ENCODE peak calls at places on chromosomes 13 and 19, in five cellular contexts. I is H1, Z is spleen, B is GM23338, Q is SK-N-SH. Y is an unnamed sample.

GRCh38 chr19:21569497-21569870 is 64.1 kb downstream of the ZNF429 start:
- DNase-seq in Q (no peak), B (no peak), Z (no peak), I (no peak), Y (peak)

GRCh38 chr19:1222394-1222793 is 15.4 kb downstream of the CBARP start:
- DNase-seq in I (no peak), B (no peak), Q (peak), Z (no peak), Y (no peak)

GRCh38 chr13:83153833-83154232 is 728.4 kb downstream of the SLITRK1 start:
- DNase-seq in Z (no peak), I (no peak), Q (no peak), B (no peak), Y (no peak)

GRCh38 chr19:52171321-52172169 is at the start of gene ZNF836:
- DNase-seq in B (peak), Z (peak), I (peak), Q (peak), Y (peak)

GRCh38 chr19:3284759-3285646 is 60.5 kb downstream of the CELF5 start:
- DNase-seq in Q (peak), Z (no peak), B (peak), I (peak), Y (peak)

GRCh38 chr13:113245858-113246791 is 36.7 kb downstream of the CUL4A start:
- DNase-seq in I (no peak), B (peak), Z (no peak), Q (no peak), Y (peak)

GRCh38 chr13:111577956-111578595 is 257.6 kb downstream of the TEX29 start:
- DNase-seq in I (no peak), Z (peak), B (no peak), Q (no peak), Y (no peak)

GRCh38 chr19:30149300-30149699 is 207.3 kb downstream of the URI1 start:
- DNase-seq in Q (no peak), Z (no peak), I (no peak), B (no peak), Y (no peak)

GRCh38 chr19:48368942-48369341 is 4.8 kb downstream of the SYNGR4 start:
- DNase-seq in Z (no peak), I (no peak), B (no peak), Q (no peak), Y (no peak)

GRCh38 chr19:8302357-8302691 is 5.8 kb downstream of the CD320 start:
- DNase-seq in Z (peak), B (no peak), I (no peak), Q (no peak), Y (peak)

GRCh38 chr13:93416943-93417342 is 190.3 kb downstream of the GPC6 start:
- DNase-seq in B (no peak), Q (no peak), I (no peak), Z (no peak), Y (no peak)

GRCh38 chr19:40605201-40605971 is 4.2 kb downstream of the LTBP4 start:
- DNase-seq in Q (peak), I (no peak), Z (peak), B (peak), Y (peak)

GRCh38 chr19:5155586-5156210 is 184.9 kb downstream of the PTPRS start:
- DNase-seq in Z (peak), B (no peak), I (no peak), Q (peak), Y (no peak)

GRCh38 chr13:24267283-24267682 is 42.1 kb upstream of the C1QTNF9 start:
- DNase-seq in Q (no peak), Z (no peak), B (no peak), I (no peak), Y (no peak)

GRCh38 chr19:33731886-33732285 is 64.8 kb upstream of the KCTD15 start:
- DNase-seq in B (no peak), Z (peak), Q (no peak), I (no peak), Y (no peak)

GRCh38 chr19:18896421-18896841 is 473 bp upstream of the CERS1 start:
- DNase-seq in Z (peak), I (no peak), B (peak), Q (peak), Y (no peak)

GRCh38 chr13:92657565-92657964 is 569.0 kb upstream of the GPC6 start:
- DNase-seq in Q (no peak), I (no peak), B (no peak), Z (no peak), Y (no peak)

GRCh38 chr19:12779162-12779993 is 4.0 kb upstream of the HOOK2 start:
- DNase-seq in Q (peak), B (peak), I (no peak), Z (peak), Y (peak)

GRCh38 chr19:1449467-1450442 is at the start of gene APC2:
- DNase-seq in B (peak), Q (peak), I (no peak), Z (no peak), Y (no peak)

GRCh38 chr13:30700364-30700763 is 35.0 kb upstream of the ALOX5AP start:
- DNase-seq in I (no peak), B (no peak), Z (no peak), Q (no peak), Y (no peak)

GRCh38 chr13:95643814-95644598 is 500 bp downstream of the DZIP1 start:
- DNase-seq in Q (peak), Z (peak), I (no peak), B (peak), Y (peak)

GRCh38 chr19:12721656-12722565 is 1.8 kb downstream of the TNPO2 start:
- DNase-seq in Q (peak), I (peak), Z (peak), B (peak), Y (peak)

GRCh38 chr19:40424637-40425449 is 949 bp downstream of the SERTAD1 start:
- DNase-seq in B (peak), Z (peak), Q (no peak), I (no peak), Y (peak)

GRCh38 chr19:54325194-54325621 is 12.2 kb upstream of the LILRA5 start:
- DNase-seq in B (peak), Z (no peak), Q (peak), I (no peak), Y (no peak)

GRCh38 chr19:44728178-44728577 is 20.3 kb upstream of the BCL3 start:
- DNase-seq in Q (no peak), I (no peak), B (no peak), Z (no peak), Y (no peak)

GRCh38 chr19:16376241-16376640 is 51.6 kb downstream of the KLF2 start:
- DNase-seq in Q (no peak), Z (peak), B (no peak), I (no peak), Y (no peak)

DNA sequence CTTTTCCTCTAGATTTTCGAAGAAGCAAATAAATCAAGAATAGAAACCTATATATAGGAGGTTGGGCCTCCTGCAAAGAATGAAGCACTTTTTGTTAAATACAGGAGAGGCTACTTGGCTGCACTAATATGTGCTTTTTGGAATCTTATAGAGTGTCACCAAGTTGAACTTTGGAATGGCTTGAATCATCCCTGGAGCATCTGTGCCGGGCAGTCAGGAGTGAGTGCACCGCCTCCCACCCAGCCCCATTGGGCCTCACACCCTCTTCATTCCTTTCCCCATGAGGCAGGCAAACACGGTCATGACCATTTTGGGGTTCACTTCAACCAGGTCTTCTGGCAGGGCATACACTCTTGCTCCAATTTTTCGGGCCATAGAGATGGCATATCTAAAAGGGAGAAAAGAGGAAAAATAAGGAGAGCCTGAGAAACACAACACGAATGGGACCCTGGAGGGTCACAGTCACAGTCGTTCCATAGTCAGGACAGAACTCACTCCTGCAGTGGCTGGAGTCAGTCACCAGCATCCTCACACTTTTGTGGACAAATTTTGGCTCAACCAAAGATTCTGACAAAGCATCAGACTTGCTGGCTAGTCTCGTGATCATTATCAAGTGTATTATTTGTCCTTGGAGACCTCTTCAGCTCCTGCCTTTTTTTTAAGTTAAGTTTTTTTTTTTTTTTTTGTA is 22.6 kb upstream of the CPB2 start:
- DNase-seq in Q (no peak), B (no peak), I (no peak), Z (no peak), Y (no peak)
- TF ChIP-seq POLR2AphosphoS5 in Q (no peak), B (no peak), I (no peak), Z (no peak), Y (no peak)

GRCh38 chr13:72023895-72024294 is 156.9 kb upstream of the DACH1 start:
- DNase-seq in I (no peak), Q (no peak), Z (no peak), B (no peak), Y (no peak)

GRCh38 chr13:72029981-72030380 is 163.0 kb upstream of the DACH1 start:
- DNase-seq in Q (no peak), B (no peak), Z (no peak), I (no peak), Y (no peak)

DNA sequence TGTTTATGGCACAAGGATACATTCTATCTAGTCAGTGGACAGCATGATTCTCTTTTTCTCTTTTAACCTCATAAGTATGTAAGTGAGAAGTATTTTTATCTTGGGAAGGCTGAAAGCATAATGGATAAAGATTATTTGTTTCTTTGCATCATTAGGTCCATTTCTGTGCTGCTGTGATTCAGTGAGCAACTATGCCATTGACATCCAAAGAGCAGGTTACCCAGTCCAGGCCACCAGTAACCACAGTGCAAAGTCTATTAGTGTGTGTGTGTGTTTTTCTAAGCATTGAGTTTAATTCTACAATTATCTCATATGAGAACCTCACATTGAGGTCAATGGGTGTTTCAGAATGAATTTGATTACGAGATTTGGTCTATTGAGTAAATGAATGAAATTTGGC is 158.8 kb upstream of the DACH1 start:
- DNase-seq in Z (no peak), B (no peak), Q (no peak), I (no peak), Y (no peak)
- TF ChIP-seq POLR2AphosphoS5 in Z (no peak), B (no peak), Q (no peak), I (no peak), Y (no peak)

DNA sequence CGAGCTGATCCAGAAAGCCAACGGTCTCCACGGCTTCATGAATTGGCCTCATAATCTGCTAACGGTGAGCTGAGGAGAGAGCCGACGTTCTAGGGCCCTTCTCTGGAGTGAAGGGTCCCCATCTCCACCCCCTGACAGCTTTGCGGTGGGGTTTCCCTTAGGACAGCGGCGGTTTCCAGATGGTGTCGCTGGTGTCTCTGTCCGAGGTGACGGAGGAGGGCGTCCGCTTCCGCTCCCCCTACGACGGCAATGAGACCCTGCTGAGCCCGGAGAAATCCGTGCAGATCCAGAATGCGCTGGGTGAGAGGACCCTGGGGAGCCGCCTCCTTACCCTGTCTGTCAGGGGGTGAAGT is 692 bp downstream of the QTRT1 start:
- DNase-seq in I (no peak), B (peak), Z (no peak), Q (peak), Y (no peak)
- TF ChIP-seq POLR2AphosphoS5 in I (no peak), B (no peak), Z (no peak), Q (no peak), Y (no peak)

GRCh38 chr19:6720369-6721112 is at the start of gene C3:
- DNase-seq in B (no peak), Z (no peak), Q (no peak), I (no peak), Y (peak)
- TF ChIP-seq POLR2AphosphoS5 in B (no peak), Z (no peak), Q (no peak), I (no peak), Y (peak)

GRCh38 chr19:13781547-13781946 is 7.3 kb downstream of the C19orf53 start:
- DNase-seq in B (peak), Q (peak), Z (peak), I (no peak), Y (no peak)
- TF ChIP-seq POLR2AphosphoS5 in B (no peak), Q (peak), Z (peak), I (no peak), Y (peak)

GRCh38 chr19:17779281-17779930 is 15.5 kb upstream of the B3GNT3 start:
- DNase-seq in Q (peak), I (peak), Z (peak), B (peak), Y (no peak)

GRCh38 chr19:17778621-17779280 is 16.2 kb upstream of the B3GNT3 start:
- DNase-seq in Z (peak), Q (no peak), B (peak), I (no peak), Y (peak)

GRCh38 chr19:17775245-17775927 is 19.6 kb upstream of the B3GNT3 start:
- DNase-seq in B (peak), Q (peak), Z (no peak), I (no peak), Y (no peak)

GRCh38 chr19:17775991-17776803 is 18.7 kb upstream of the B3GNT3 start:
- DNase-seq in Q (no peak), I (no peak), Z (peak), B (no peak), Y (peak)

GRCh38 chr19:17777840-17778620 is 16.9 kb upstream of the B3GNT3 start:
- DNase-seq in Z (peak), B (peak), Q (peak), I (peak), Y (peak)
- TF ChIP-seq POLR2AphosphoS5 in Z (no peak), B (peak), Q (no peak), I (no peak), Y (no peak)

Y was measured in upper lobe of left lung.